ENCODE peak calls at places on chromosomes 7 and 10, in eight cellular contexts. L is Panc1, Y is IMR-90, I is upper lobe of right lung, V is kidney epithelial cell, D is hepatocyte, S is AG10803, N is brain microvascular endothelial cell. A is an unnamed sample.

GRCh38 chr10:8392216-8392615 is 337.7 kb downstream of the GATA3 start:
- DNase-seq in Y (peak; percentile 44), S (peak; percentile 2), L (no peak), N (no peak), V (peak; percentile 19), D (no peak), I (no peak), A (no peak)

GRCh38 chr7:16967174-16967868 is 85.5 kb upstream of the AGR3 start:
- DNase-seq in D (no peak), Y (peak; percentile 33), L (no peak), N (no peak), S (peak; percentile 64), I (no peak), V (no peak), A (no peak)

GRCh38 chr7:118918556-118918955 is 694.1 kb downstream of the ANKRD7 start:
- DNase-seq in S (no peak), V (peak; percentile 7), Y (peak; percentile 5), D (peak; percentile 22), L (peak; percentile 15), I (no peak), N (no peak), A (no peak)

GRCh38 chr10:15311885-15312280 is 59.2 kb downstream of the FAM171A1 start:
- DNase-seq in V (no peak), D (no peak), L (no peak), N (no peak), Y (no peak), I (no peak), S (no peak), A (no peak)

GRCh38 chr7:104767826-104768536 is 246.0 kb upstream of the KMT2E start:
- DNase-seq in V (no peak), N (no peak), Y (no peak), D (no peak), L (no peak), S (no peak), I (no peak), A (no peak)

GRCh38 chr7:5423844-5424688 is 432 bp upstream of the TNRC18 start:
- DNase-seq in I (peak; percentile 95), Y (peak; percentile 99), V (peak; percentile 85), N (peak; percentile 99), L (peak; percentile 95), S (peak; percentile 99), D (peak; percentile 99), A (peak; percentile 98)

GRCh38 chr10:74993649-74994048 is 117.8 kb upstream of the SAMD8 start:
- DNase-seq in V (no peak), D (no peak), Y (no peak), N (no peak), L (no peak), S (no peak), I (no peak), A (no peak)

GRCh38 chr7:4080954-4081353 is 601.1 kb upstream of the FOXK1 start:
- DNase-seq in D (no peak), I (no peak), L (no peak), Y (no peak), V (no peak), S (no peak), N (no peak), A (no peak)

GRCh38 chr10:16570731-16571130 is 49.1 kb upstream of the C1QL3 start:
- DNase-seq in Y (no peak), D (no peak), N (no peak), S (no peak), L (no peak), V (no peak), I (no peak), A (no peak)

GRCh38 chr10:71342850-71343773 is 24.1 kb downstream of the SLC29A3 start:
- DNase-seq in N (no peak), L (no peak), I (no peak), D (peak; percentile 66), Y (peak; percentile 44), V (no peak), S (peak; percentile 54), A (no peak)

GRCh38 chr10:18860591-18861205 is 187.9 kb upstream of the MALRD1 start:
- DNase-seq in S (no peak), D (no peak), I (no peak), N (no peak), Y (peak; percentile 8), L (no peak), V (no peak), A (no peak)

GRCh38 chr7:121038717-121039509 is 50.4 kb downstream of the CPED1 start:
- DNase-seq in V (no peak), I (no peak), N (no peak), D (no peak), S (no peak), L (no peak), Y (no peak), A (no peak)

GRCh38 chr10:100886099-100886498 is 26.7 kb upstream of the SLF2 start:
- DNase-seq in V (peak; percentile 44), N (no peak), I (no peak), S (no peak), D (no peak), L (no peak), Y (no peak), A (no peak)

GRCh38 chr7:36686499-36686898 is 37.8 kb downstream of the AOAH start:
- DNase-seq in L (no peak), Y (peak; percentile 41), I (no peak), D (peak; percentile 25), N (peak; percentile 32), V (peak; percentile 35), S (no peak), A (peak; percentile 1)

GRCh38 chr10:25815236-25815635 is 118.8 kb upstream of the MYO3A start:
- DNase-seq in D (no peak), S (no peak), L (no peak), V (no peak), N (no peak), Y (no peak), I (no peak), A (no peak)

GRCh38 chr10:13987472-13987871 is 343.3 kb downstream of the FRMD4A start:
- DNase-seq in I (no peak), N (peak; percentile 91), V (peak; percentile 73), L (no peak), D (no peak), S (peak; percentile 77), Y (peak; percentile 91), A (peak; percentile 70)

GRCh38 chr7:121081327-121081936 is 92.9 kb downstream of the CPED1 start:
- DNase-seq in Y (peak; percentile 85), V (peak; percentile 34), I (no peak), S (peak; percentile 82), N (peak; percentile 22), L (peak; percentile 42), D (peak; percentile 60), A (peak; percentile 73)

DNA sequence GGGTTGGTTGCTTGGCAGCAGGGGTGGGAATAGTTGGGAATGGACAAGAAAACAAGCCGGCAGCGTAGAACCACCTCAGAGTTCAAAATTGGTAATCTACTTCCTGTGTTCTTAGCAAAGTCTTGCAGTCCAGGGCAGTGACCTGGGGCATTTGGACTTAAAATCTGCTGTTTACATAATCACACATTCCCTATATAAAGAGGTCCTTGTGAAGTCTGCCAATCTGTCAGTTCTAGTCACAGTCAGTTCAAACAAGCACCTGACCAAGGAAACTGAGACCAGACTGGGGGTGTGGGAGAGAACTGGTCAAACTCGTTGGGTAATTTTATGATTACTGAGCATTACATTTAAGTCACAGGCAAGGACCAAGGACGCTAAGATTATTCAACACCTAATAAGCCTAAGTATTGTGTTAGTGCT is 167.8 kb downstream of the CPEB3 start:
- DNase-seq in N (no peak), Y (no peak), L (no peak), D (peak; percentile 25), V (no peak), I (no peak), S (no peak), A (no peak)
- H3K4me3 ChIP-seq in N (no peak overlapping the region), Y (no peak overlapping the region), L (no peak overlapping the region), D (no peak overlapping the region), V (no peak overlapping the region), I (no peak overlapping the region), S (no peak overlapping the region), A (no peak overlapping the region)

DNA sequence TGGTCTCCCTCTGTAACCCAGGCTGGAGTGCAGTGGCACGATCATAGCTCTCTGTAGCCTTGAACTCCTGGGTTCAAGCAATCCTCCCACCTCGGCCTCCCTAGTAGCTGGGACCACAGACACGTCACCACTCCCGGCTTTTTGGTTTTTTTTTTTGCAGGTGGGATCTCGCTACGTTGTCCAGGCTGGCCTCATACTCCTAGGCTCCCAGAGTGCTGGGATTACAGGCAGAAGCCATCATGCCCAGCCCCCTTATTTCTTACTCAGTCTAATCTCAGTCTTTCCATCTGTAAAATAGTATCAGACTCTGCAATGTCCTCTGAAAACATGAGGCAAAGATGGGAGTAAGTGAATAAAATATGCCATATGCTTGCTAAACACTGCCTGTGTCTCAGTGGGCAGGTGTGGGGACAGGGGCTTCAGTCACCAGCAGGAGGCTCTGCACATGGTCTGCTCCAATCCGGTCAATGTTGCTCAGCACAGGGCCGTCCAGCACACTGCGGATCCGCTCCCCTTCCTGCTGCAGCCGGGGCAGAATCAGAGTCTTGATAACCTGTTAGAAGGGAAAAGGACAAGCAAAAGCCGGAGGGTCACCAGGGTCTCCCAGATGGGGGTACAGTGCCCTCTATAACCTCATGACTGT is 8.2 kb downstream of the AP4M1 start:
- DNase-seq in L (no peak), V (no peak), D (no peak), S (no peak), I (no peak), N (no peak), Y (no peak), A (no peak)
- TF ChIP-seq CTCF in L (no peak), V (peak; percentile 9), D (peak; percentile 6), S (no peak), I (no peak), N (peak; percentile 43), Y (peak; percentile 2), A (peak; percentile 17)

DNA sequence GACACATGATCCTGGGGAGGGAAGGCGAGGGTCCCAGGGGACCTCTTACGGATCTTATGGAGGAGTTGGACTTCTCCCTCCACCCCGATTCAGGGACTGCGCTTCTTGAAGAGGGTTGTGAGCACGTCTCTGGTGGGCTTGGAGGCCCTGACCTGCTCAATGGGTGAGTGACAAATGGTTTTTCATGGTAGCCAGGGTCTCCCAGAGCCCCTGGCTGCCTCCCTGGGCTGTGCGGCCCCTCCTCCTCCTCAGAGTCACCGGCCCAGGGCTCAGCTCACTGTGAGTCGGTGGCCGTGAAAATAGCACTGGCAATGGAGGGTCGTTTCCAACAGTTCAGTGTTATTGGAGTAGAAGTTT is 26.6 kb downstream of the INPP5A start:
- DNase-seq in Y (no peak), S (no peak), V (no peak), D (no peak), N (no peak), L (no peak), I (no peak), A (no peak)
- H3K4me3 ChIP-seq in Y (no peak overlapping the region), S (no peak overlapping the region), V (no peak overlapping the region), D (no peak overlapping the region), N (no peak overlapping the region), L (no peak overlapping the region), I (no peak overlapping the region), A (no peak overlapping the region)

DNA sequence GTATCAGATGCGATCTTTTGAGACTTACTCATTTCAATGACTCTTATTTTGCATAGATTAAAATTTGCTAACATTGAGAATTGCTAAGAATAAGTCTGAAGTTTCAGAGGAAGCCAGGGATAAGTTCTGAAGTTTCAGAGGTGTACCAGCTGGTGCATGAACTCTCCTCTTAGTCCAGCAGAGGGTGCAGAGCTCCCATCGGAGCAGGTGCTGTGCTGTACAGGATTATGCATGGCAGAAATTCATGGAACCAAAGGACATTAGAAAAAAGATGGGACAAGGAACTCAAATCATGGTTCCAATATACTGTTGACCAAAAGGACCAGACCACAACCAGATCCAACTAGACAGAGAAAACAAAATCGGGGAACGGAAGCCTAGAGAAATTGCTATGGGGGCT is 41.9 kb downstream of the MGAM2 start:
- DNase-seq in S (no peak), V (no peak), L (no peak), Y (no peak), D (peak; percentile 45), N (peak; percentile 17), I (no peak), A (no peak)
- TF ChIP-seq CTCF in S (no peak), V (peak; percentile 54), L (peak; percentile 55), Y (no peak), D (peak; percentile 41), N (peak; percentile 73), I (peak; percentile 31), A (no peak)